ENCODE peak calls at places on chromosomes 12 and 14, in six cellular contexts. V, G, N, C, E and Y are unnamed samples.

GRCh38 chr12:68998036-68998435 is 65.1 kb upstream of the CPM start:
- DNase-seq in V (no peak), E (no peak), C (no peak), N (no peak), G (no peak), Y (no peak)

GRCh38 chr14:55381040-55381439 is 30.6 kb downstream of the ATG14 start:
- DNase-seq in N (no peak), E (no peak), C (no peak), V (no peak), G (no peak), Y (no peak)

GRCh38 chr12:127650626-127651025 is 616.3 kb upstream of the TMEM132C start:
- DNase-seq in E (no peak), V (no peak), C (no peak), G (no peak), N (no peak), Y (no peak)

GRCh38 chr12:3604750-3605638 is 114.0 kb downstream of the PRMT8 start:
- DNase-seq in V (peak), G (peak), C (peak), N (peak), E (no peak), Y (peak)

GRCh38 chr12:118773956-118774723 is 207.2 kb upstream of the SRRM4 start:
- DNase-seq in E (no peak), G (no peak), V (no peak), N (no peak), C (no peak), Y (no peak)

GRCh38 chr14:57371013-57371412 is 19.4 kb upstream of the NAA30 start:
- DNase-seq in E (no peak), C (no peak), V (no peak), N (no peak), G (no peak), Y (no peak)

GRCh38 chr14:100755649-100756048 is 29.0 kb downstream of the DLK1 start:
- DNase-seq in E (no peak), C (no peak), N (no peak), V (no peak), G (no peak), Y (no peak)

GRCh38 chr12:18472304-18472703 is 211.0 kb downstream of the PIK3C2G start:
- DNase-seq in E (no peak), C (no peak), N (no peak), G (no peak), V (no peak), Y (no peak)

GRCh38 chr14:20400589-20400964 is 12.7 kb downstream of the TEP1 start:
- DNase-seq in N (no peak), C (no peak), V (no peak), G (no peak), E (no peak), Y (no peak)

GRCh38 chr12:38664661-38665269 is 240.6 kb downstream of the CPNE8 start:
- DNase-seq in N (no peak), G (no peak), C (peak), E (peak), V (no peak), Y (no peak)

GRCh38 chr12:28035483-28035882 is 63.0 kb upstream of the PTHLH start:
- DNase-seq in V (no peak), N (no peak), E (peak), G (no peak), C (no peak), Y (no peak)

GRCh38 chr14:28083456-28083855 is 683.1 kb upstream of the FOXG1 start:
- DNase-seq in E (no peak), V (no peak), C (no peak), N (no peak), G (no peak), Y (no peak)

GRCh38 chr12:77575376-77575775 is 255.3 kb upstream of the NAV3 start:
- DNase-seq in E (no peak), C (no peak), V (no peak), G (no peak), N (no peak), Y (no peak)

GRCh38 chr12:12461923-12462315 is 100.7 kb downstream of the DUSP16 start:
- DNase-seq in N (no peak), V (no peak), C (no peak), G (no peak), E (no peak), Y (no peak)

GRCh38 chr12:10941916-10942607 is 3.0 kb upstream of the TAS2R14 start:
- DNase-seq in N (no peak), G (peak), E (peak), V (no peak), C (no peak), Y (no peak)

GRCh38 chr12:28872654-28873268 is 276.3 kb upstream of the FAR2 start:
- DNase-seq in V (peak), E (peak), N (peak), C (peak), G (peak), Y (no peak)

GRCh38 chr12:58496411-58496810 is 423.9 kb downstream of the LRIG3 start:
- DNase-seq in E (peak), C (no peak), G (no peak), V (no peak), N (no peak), Y (no peak)

GRCh38 chr12:111409403-111410228 is 3.9 kb downstream of the SH2B3 start:
- DNase-seq in N (no peak), E (no peak), C (no peak), G (peak), V (peak), Y (no peak)

GRCh38 chr12:120711411-120711810 is 1.2 kb downstream of the UNC119B start:
- DNase-seq in C (no peak), E (no peak), V (no peak), G (peak), N (no peak), Y (no peak)

GRCh38 chr12:120712654-120713053 is 2.4 kb downstream of the UNC119B start:
- DNase-seq in E (no peak), V (no peak), G (no peak), N (no peak), C (no peak), Y (no peak)

GRCh38 chr12:120708646-120709045 is 1.6 kb upstream of the UNC119B start:
- DNase-seq in N (no peak), C (no peak), G (peak), E (no peak), V (no peak), Y (no peak)

GRCh38 chr12:120710805-120711296 is 593 bp downstream of the UNC119B start:
- DNase-seq in N (no peak), V (no peak), G (peak), E (no peak), C (peak), Y (no peak)

DNA sequence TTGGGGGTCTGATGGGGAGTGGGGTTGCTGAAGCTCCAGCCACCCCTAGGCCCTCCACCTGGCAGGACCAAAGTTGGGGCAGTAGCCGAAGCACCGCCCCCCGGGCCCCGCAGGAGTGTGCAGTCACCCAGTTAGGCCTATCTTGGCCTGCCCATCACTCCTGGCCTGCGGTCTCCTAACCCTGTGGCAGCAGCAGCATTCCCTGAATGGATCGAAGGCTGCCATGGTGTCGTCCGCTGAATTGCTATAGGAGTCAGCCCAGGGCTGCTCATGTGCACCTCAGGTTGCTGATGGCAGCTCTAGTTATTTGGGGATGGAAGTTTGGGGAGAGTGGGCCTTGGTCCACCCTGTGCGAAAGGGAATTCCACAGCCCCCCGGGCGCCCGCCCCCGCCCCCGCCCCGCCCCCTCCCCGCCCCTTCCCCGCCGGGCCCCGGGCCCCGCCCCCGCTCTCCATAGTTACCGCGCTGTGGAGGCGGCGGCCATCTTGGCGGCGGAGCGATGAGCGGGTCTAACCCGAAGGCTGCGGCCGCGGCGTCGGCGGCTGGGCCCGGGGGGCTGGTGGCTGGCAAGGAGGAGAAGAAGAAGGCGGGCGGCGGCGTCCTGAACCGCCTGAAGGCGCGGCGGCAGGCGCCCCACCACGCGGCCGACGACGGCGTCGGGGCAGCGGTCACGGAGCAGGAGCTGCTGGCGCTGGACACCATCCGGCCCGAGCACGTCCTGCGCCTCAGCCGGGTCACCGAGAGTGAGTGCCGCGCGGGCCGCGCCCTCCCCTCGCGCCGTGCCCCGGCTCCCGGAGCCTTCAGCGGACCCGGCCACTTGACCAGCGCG is at the start of gene UNC119B:
- DNase-seq in N (peak), V (peak), G (peak), C (peak), E (peak), Y (peak)
- TF ChIP-seq POLR2A in N (no peak), V (no peak), G (peak), C (no peak), E (peak), Y (peak)

GRCh38 chr12:109053382-109054123 is 1.2 kb downstream of the USP30 start:
- DNase-seq in V (no peak), N (no peak), C (no peak), G (no peak), E (no peak), Y (no peak)
- H3K27ac ChIP-seq in V (peak), N (peak), C (peak), G (peak), E (peak), Y (peak)

GRCh38 chr14:24211311-24211710 is 2.0 kb downstream of the CHMP4A start:
- DNase-seq in C (no peak), E (no peak), G (no peak), N (no peak), V (no peak), Y (no peak)

GRCh38 chr14:24213866-24214652 is 771 bp upstream of the CHMP4A start:
- DNase-seq in N (no peak), E (no peak), G (no peak), V (no peak), C (no peak), Y (no peak)

GRCh38 chr14:24216345-24216699 is 456 bp upstream of the MDP1 start:
- DNase-seq in C (no peak), N (no peak), E (no peak), V (no peak), G (no peak), Y (no peak)

GRCh38 chr14:24215495-24216344 is at the start of gene MDP1:
- DNase-seq in C (peak), V (peak), E (peak), N (peak), G (peak), Y (peak)

GRCh38 chr14:24212924-24213865 is at the start of gene CHMP4A:
- DNase-seq in N (peak), C (peak), G (peak), E (peak), V (peak), Y (peak)
- TF ChIP-seq POLR2A in N (peak), C (peak), G (peak), E (peak), V (no peak), Y (peak)

GRCh38 chr14:35932659-35933159 is 106.6 kb downstream of the BRMS1L start:
- DNase-seq in G (no peak), C (peak), E (no peak), N (no peak), V (no peak), Y (no peak)
- H3K27ac ChIP-seq in G (no peak), C (no peak), E (no peak), N (no peak), V (no peak), Y (no peak)

GRCh38 chr14:68789002-68789797 is 3.7 kb downstream of the ZFP36L1 start:
- DNase-seq in C (peak), E (peak), V (peak), N (peak), G (peak), Y (peak)
- TF ChIP-seq POLR2A in C (peak), E (no peak), V (no peak), N (no peak), G (peak), Y (peak)

DNA sequence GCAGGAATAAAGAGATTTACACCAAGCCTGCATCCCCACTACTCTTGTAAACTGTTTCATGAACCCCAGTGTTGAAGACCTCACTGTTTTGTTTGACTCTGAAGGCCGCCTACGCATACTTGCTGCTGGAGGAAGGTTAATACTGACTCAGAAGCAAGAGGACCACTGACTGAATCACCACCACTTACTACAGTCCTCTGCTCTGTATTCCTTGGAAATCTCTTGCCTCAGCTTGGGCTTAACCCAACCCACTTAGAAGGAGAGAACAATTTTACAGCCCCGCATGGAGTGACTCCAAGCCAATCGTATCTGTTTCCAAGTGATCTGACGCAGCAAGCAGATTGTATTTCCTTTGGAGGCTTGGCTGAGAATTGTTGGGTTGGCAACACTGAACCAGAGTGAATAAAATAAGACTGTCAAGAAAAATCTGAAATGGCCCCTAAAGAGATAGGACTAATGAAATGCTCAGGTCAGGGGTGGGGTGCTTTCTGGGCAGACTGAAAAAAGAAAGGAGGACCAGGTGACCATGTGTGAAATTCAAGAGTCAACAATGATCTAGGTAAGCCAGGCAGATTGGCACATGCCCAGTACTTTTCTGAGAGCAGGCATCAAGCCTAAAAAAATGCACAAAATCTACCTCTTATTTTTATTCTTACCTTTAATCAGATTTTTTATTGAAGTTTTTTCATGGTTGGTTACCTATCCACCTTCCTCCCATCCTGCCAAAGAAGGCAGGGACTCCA is 248.5 kb downstream of the ZFP36L1 start:
- DNase-seq in G (peak), C (peak), V (peak), N (peak), E (no peak), Y (peak)
- H3K27ac ChIP-seq in G (peak), C (peak), V (peak), N (peak), E (peak), Y (peak)

GRCh38 chr12:55681142-55682077 is 26.3 kb downstream of the ITGA7 start:
- DNase-seq in C (peak), N (peak), G (peak), V (peak), E (peak), Y (no peak)
- TF ChIP-seq POLR2A in C (peak), N (no peak), G (no peak), V (no peak), E (peak), Y (no peak)